ENCODE peak calls at places on chromosomes 16 and 17, in four cellular contexts. One of them, this sample, is unnamed.
A peak's percentile ranks its signal among the peaks of the same experiment; 100 is the strongest.

GRCh38 chr17:45149669-45150603 is 1.7 kb downstream of the HEXIM1 start:
- DNase-seq in NCI-H510A treated with DMSO at 0.1 percent for 48 hours: peak; percentile 67
- DNase-seq in T follicular helper cell: no peak
- DNase-seq in neural crest cell: no peak
- DNase-seq in this sample: peak; percentile 58

GRCh38 chr16:4052801-4053662 is 63.2 kb downstream of the ADCY9 start:
- DNase-seq in NCI-H510A treated with DMSO at 0.1 percent for 48 hours: peak; percentile 94
- DNase-seq in T follicular helper cell: no peak
- DNase-seq in neural crest cell: no peak
- DNase-seq in this sample: no peak

GRCh38 chr17:81641825-81642489 is 5.0 kb downstream of the TSPAN10 start:
- DNase-seq in NCI-H510A treated with DMSO at 0.1 percent for 48 hours: no peak
- DNase-seq in T follicular helper cell: no peak
- DNase-seq in neural crest cell: no peak
- DNase-seq in this sample: no peak

GRCh38 chr17:72726936-72727335 is 365.6 kb downstream of the SLC39A11 start:
- DNase-seq in NCI-H510A treated with DMSO at 0.1 percent for 48 hours: peak; percentile 84
- DNase-seq in T follicular helper cell: no peak
- DNase-seq in neural crest cell: no peak
- DNase-seq in this sample: no peak

GRCh38 chr17:4616456-4616855 is 25.0 kb downstream of the ALOX15 start:
- DNase-seq in NCI-H510A treated with DMSO at 0.1 percent for 48 hours: peak; percentile 6
- DNase-seq in T follicular helper cell: no peak
- DNase-seq in neural crest cell: no peak
- DNase-seq in this sample: no peak

GRCh38 chr17:51103451-51103850 is 17.2 kb downstream of the SPAG9 start:
- DNase-seq in NCI-H510A treated with DMSO at 0.1 percent for 48 hours: no peak
- DNase-seq in T follicular helper cell: no peak
- DNase-seq in neural crest cell: no peak
- DNase-seq in this sample: no peak

GRCh38 chr16:51637744-51638100 is 486.7 kb upstream of the SALL1 start:
- DNase-seq in NCI-H510A treated with DMSO at 0.1 percent for 48 hours: no peak
- DNase-seq in T follicular helper cell: no peak
- DNase-seq in neural crest cell: no peak
- DNase-seq in this sample: no peak

GRCh38 chr17:42566873-42567573 is at the start of gene MLX:
- DNase-seq in NCI-H510A treated with DMSO at 0.1 percent for 48 hours: peak; percentile 95
- DNase-seq in T follicular helper cell: peak; percentile 87
- DNase-seq in neural crest cell: peak; percentile 83
- DNase-seq in this sample: peak; percentile 96

GRCh38 chr17:9958586-9959281 is 53.7 kb upstream of the RCVRN start:
- DNase-seq in NCI-H510A treated with DMSO at 0.1 percent for 48 hours: no peak
- DNase-seq in T follicular helper cell: no peak
- DNase-seq in neural crest cell: no peak
- DNase-seq in this sample: peak; percentile 46

GRCh38 chr17:81031571-81032550 is 3.1 kb upstream of the BAIAP2 start:
- DNase-seq in NCI-H510A treated with DMSO at 0.1 percent for 48 hours: no peak
- DNase-seq in T follicular helper cell: no peak
- DNase-seq in neural crest cell: no peak
- DNase-seq in this sample: no peak

GRCh38 chr16:84207266-84207665 is 16.3 kb downstream of the ADAD2 start:
- DNase-seq in NCI-H510A treated with DMSO at 0.1 percent for 48 hours: no peak
- DNase-seq in T follicular helper cell: no peak
- DNase-seq in neural crest cell: no peak
- DNase-seq in this sample: no peak

GRCh38 chr16:4298761-4299522 is 16.9 kb upstream of the GLIS2 start:
- DNase-seq in NCI-H510A treated with DMSO at 0.1 percent for 48 hours: no peak
- DNase-seq in T follicular helper cell: no peak
- DNase-seq in neural crest cell: no peak
- DNase-seq in this sample: peak; percentile 62

GRCh38 chr16:24775455-24775854 is 46.0 kb downstream of the TNRC6A start:
- DNase-seq in NCI-H510A treated with DMSO at 0.1 percent for 48 hours: no peak
- DNase-seq in T follicular helper cell: no peak
- DNase-seq in neural crest cell: no peak
- DNase-seq in this sample: no peak

GRCh38 chr17:81264640-81265039 is 25.5 kb downstream of the NDUFAF8 start:
- DNase-seq in NCI-H510A treated with DMSO at 0.1 percent for 48 hours: no peak
- DNase-seq in T follicular helper cell: no peak
- DNase-seq in neural crest cell: no peak
- DNase-seq in this sample: no peak

GRCh38 chr17:31554930-31555329 is 163.5 kb downstream of the RAB11FIP4 start:
- DNase-seq in NCI-H510A treated with DMSO at 0.1 percent for 48 hours: no peak
- DNase-seq in T follicular helper cell: no peak
- DNase-seq in neural crest cell: no peak
- DNase-seq in this sample: no peak

GRCh38 chr16:85757341-85757822 is 6.5 kb upstream of the C16orf74 start:
- DNase-seq in NCI-H510A treated with DMSO at 0.1 percent for 48 hours: no peak
- DNase-seq in T follicular helper cell: no peak
- DNase-seq in neural crest cell: no peak
- DNase-seq in this sample: no peak

GRCh38 chr16:63289834-63290460 is 1253.7 kb upstream of the CDH8 start:
- DNase-seq in NCI-H510A treated with DMSO at 0.1 percent for 48 hours: peak; percentile 47
- DNase-seq in T follicular helper cell: no peak
- DNase-seq in neural crest cell: peak; percentile 55
- DNase-seq in this sample: peak; percentile 65

GRCh38 chr16:85441189-85441889 is 171.8 kb upstream of the GSE1 start:
- DNase-seq in NCI-H510A treated with DMSO at 0.1 percent for 48 hours: no peak
- DNase-seq in T follicular helper cell: no peak
- DNase-seq in neural crest cell: no peak
- DNase-seq in this sample: no peak

GRCh38 chr16:54061454-54061853 is 225.1 kb downstream of the IRX3 start:
- DNase-seq in NCI-H510A treated with DMSO at 0.1 percent for 48 hours: no peak
- DNase-seq in T follicular helper cell: no peak
- DNase-seq in neural crest cell: no peak
- DNase-seq in this sample: no peak

GRCh38 chr17:72254808-72255449 is 134.1 kb downstream of the SOX9 start:
- DNase-seq in NCI-H510A treated with DMSO at 0.1 percent for 48 hours: no peak
- DNase-seq in T follicular helper cell: no peak
- DNase-seq in neural crest cell: no peak
- DNase-seq in this sample: no peak

GRCh38 chr17:81404557-81405165 is 9.4 kb downstream of the BAHCC1 start:
- DNase-seq in NCI-H510A treated with DMSO at 0.1 percent for 48 hours: peak; percentile 65
- DNase-seq in T follicular helper cell: no peak
- DNase-seq in neural crest cell: no peak
- DNase-seq in this sample: no peak

GRCh38 chr16:69340095-69340644 is 598 bp downstream of the NIP7 start:
- DNase-seq in NCI-H510A treated with DMSO at 0.1 percent for 48 hours: no peak
- DNase-seq in T follicular helper cell: no peak
- DNase-seq in neural crest cell: no peak
- DNase-seq in this sample: no peak

GRCh38 chr17:79065105-79065670 is 9.4 kb upstream of the ENGASE start:
- DNase-seq in NCI-H510A treated with DMSO at 0.1 percent for 48 hours: no peak
- DNase-seq in T follicular helper cell: peak; percentile 57
- DNase-seq in neural crest cell: peak; percentile 37
- DNase-seq in this sample: peak; percentile 53

GRCh38 chr16:106623-107324 is 28.7 kb downstream of the MPG start:
- DNase-seq in NCI-H510A treated with DMSO at 0.1 percent for 48 hours: peak; percentile 39
- DNase-seq in T follicular helper cell: peak; percentile 31
- DNase-seq in neural crest cell: peak; percentile 42
- DNase-seq in this sample: peak; percentile 54

GRCh38 chr16:89122322-89122831 is 28.7 kb downstream of the ACSF3 start:
- DNase-seq in NCI-H510A treated with DMSO at 0.1 percent for 48 hours: peak; percentile 92
- DNase-seq in T follicular helper cell: peak; percentile 70
- DNase-seq in neural crest cell: no peak
- DNase-seq in this sample: no peak

GRCh38 chr17:2195729-2196128 is 107.9 kb downstream of the SMG6 start:
- DNase-seq in NCI-H510A treated with DMSO at 0.1 percent for 48 hours: peak; percentile 7
- DNase-seq in T follicular helper cell: no peak
- DNase-seq in neural crest cell: no peak
- DNase-seq in this sample: no peak

GRCh38 chr16:24729967-24730815 is 740 bp downstream of the TNRC6A start:
- DNase-seq in NCI-H510A treated with DMSO at 0.1 percent for 48 hours: peak; percentile 54
- DNase-seq in T follicular helper cell: peak; percentile 30
- DNase-seq in neural crest cell: peak; percentile 39
- DNase-seq in this sample: no peak

GRCh38 chr16:874366-875181 is 74.0 kb upstream of the GNG13 start:
- DNase-seq in NCI-H510A treated with DMSO at 0.1 percent for 48 hours: no peak
- DNase-seq in T follicular helper cell: no peak
- DNase-seq in neural crest cell: no peak
- DNase-seq in this sample: no peak

GRCh38 chr16:85664580-85665372 is 24.0 kb downstream of the GINS2 start:
- DNase-seq in NCI-H510A treated with DMSO at 0.1 percent for 48 hours: no peak
- DNase-seq in T follicular helper cell: no peak
- DNase-seq in neural crest cell: no peak
- DNase-seq in this sample: no peak

GRCh38 chr17:59423137-59423703 is 91.8 kb downstream of the YPEL2 start:
- DNase-seq in NCI-H510A treated with DMSO at 0.1 percent for 48 hours: no peak
- DNase-seq in T follicular helper cell: no peak
- DNase-seq in neural crest cell: no peak
- DNase-seq in this sample: peak; percentile 18

GRCh38 chr17:50111687-50112655 is 16.8 kb downstream of the PDK2 start:
- DNase-seq in NCI-H510A treated with DMSO at 0.1 percent for 48 hours: no peak
- DNase-seq in T follicular helper cell: no peak
- DNase-seq in neural crest cell: peak; percentile 32
- DNase-seq in this sample: peak; percentile 55

GRCh38 chr17:69609495-69610315 is 195.2 kb downstream of the MAP2K6 start:
- DNase-seq in NCI-H510A treated with DMSO at 0.1 percent for 48 hours: no peak
- DNase-seq in T follicular helper cell: no peak
- DNase-seq in neural crest cell: peak; percentile 2
- DNase-seq in this sample: peak; percentile 8

GRCh38 chr16:57893559-57894389 is 77.2 kb downstream of the CNGB1 start:
- DNase-seq in NCI-H510A treated with DMSO at 0.1 percent for 48 hours: no peak
- DNase-seq in T follicular helper cell: no peak
- DNase-seq in neural crest cell: no peak
- DNase-seq in this sample: no peak